ENCODE peak calls at places on chromosome 5, in six cellular contexts. S is natural killer cell, C is BE2C, A is Panc1, J is gastrocnemius medialis, U is A549. E is an unnamed sample.

GRCh38 chr5:35003018-35003957 is 44.5 kb downstream of the AGXT2 start:
- DNase-seq in S (peak; percentile 30), A (peak; percentile 33), U (peak; percentile 54), J (no peak), C (peak; percentile 68), E (peak; percentile 72)

GRCh38 chr5:63131618-63132285 is 553.1 kb downstream of the LRRC70 start:
- DNase-seq in J (no peak), S (no peak), A (no peak), U (peak; percentile 3), C (no peak), E (no peak)

GRCh38 chr5:78243639-78244038 is 50.9 kb downstream of the AP3B1 start:
- DNase-seq in U (no peak), S (no peak), J (no peak), A (no peak), C (peak; percentile 38), E (no peak)

GRCh38 chr5:99019254-99019653 is 90.4 kb upstream of the CHD1 start:
- DNase-seq in S (no peak), J (no peak), U (no peak), A (no peak), C (no peak), E (no peak)

GRCh38 chr5:172150514-172151425 is 37.3 kb downstream of the STK10 start:
- DNase-seq in S (peak; percentile 52), A (no peak), C (no peak), U (no peak), J (peak; percentile 27), E (no peak)

GRCh38 chr5:98330871-98331270 is 442.6 kb upstream of the RGMB start:
- DNase-seq in A (no peak), C (no peak), U (no peak), J (no peak), S (no peak), E (no peak)

GRCh38 chr5:134935711-134936602 is 31.0 kb downstream of the PCBD2 start:
- DNase-seq in C (no peak), U (no peak), J (no peak), A (no peak), S (no peak), E (no peak)

GRCh38 chr5:116990010-116990409 is 415.4 kb upstream of the SEMA6A start:
- DNase-seq in C (peak; percentile 39), J (no peak), U (no peak), S (no peak), A (no peak), E (no peak)

GRCh38 chr5:98872679-98873078 is 56.1 kb downstream of the CHD1 start:
- DNase-seq in A (no peak), J (no peak), S (no peak), C (no peak), U (no peak), E (no peak)

GRCh38 chr5:155616779-155617392 is 603.3 kb downstream of the KIF4B start:
- DNase-seq in S (peak; percentile 40), C (peak; percentile 46), A (no peak), J (no peak), U (peak; percentile 43), E (peak; percentile 74)

GRCh38 chr5:102719886-102720285 is 35.2 kb upstream of the PAM start:
- DNase-seq in C (no peak), J (no peak), U (no peak), S (no peak), A (no peak), E (no peak)

DNA sequence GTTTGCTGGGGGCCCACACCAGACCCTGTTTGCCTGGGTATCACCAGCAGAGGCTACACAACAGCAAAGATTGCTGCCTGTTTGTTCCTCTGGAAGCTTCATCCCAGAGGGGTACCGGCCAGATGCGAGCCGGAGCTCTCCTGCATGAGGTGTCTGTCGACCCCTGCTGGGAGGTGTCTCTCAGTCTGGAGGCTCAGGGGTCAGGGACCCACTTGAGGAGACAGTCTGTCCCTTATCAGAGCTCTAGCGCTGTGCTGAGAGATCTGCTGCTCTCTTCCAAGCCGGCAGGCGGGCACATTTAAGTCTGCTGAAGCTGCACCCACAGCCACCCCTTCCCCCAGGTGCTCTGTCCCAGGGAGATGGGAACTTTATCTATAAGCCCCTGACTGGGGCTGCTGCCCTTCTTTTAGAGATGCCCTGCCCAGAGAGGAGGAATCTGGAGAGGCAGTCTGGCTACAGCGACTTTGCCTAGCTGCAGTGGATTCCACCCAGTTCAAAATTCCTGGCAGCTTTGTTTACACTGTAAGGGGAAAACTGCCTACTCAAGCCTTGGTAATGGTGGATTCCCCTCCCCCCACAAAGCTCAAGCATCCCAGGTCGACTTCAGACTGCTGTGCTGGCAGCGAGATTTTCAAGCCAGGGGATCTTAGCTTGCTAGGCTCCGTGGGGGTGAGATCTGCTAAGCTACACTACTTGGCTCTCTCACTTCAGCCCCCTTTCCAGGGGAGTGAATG is 206.0 kb upstream of the TLX3 start:
- DNase-seq in S (no peak), A (no peak), C (no peak), U (no peak), J (no peak), E (no peak)
- TF ChIP-seq CTCF in S (no peak), A (no peak), C (no peak), U (no peak), J (no peak), E (no peak)

DNA sequence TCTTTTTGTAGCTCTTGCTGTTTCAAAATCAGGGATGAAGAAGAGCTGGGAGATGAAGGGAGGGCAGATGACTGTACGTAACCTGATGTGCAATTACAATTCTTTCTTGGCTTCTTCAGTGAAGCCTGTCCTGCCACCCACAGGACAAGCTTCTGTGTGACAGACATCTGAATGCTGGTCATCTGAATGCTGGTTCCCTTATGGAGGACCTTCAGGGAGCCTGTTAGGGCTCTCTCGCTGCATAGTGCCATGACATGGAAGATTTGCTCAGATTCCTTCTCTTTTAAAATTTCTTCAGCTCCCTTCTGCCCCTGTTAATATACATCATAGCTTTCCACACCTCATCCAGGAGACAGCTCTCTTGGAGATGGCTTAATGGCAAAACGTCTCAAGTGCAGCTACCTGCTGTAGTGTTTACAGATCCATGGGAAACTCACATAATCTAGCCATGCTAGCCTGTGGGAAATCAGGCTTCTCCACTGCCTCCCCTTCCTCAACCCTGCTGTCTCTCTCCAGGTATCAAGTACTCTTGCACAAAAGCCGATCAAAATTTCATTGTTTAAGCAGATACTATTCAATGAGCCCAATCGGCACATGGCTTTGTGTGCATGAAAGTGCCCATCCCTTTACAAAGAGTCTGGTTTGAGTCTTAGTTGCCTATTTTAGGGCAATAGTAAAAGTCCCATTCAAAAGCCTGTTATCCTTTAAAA is 134.6 kb downstream of the RAB3C start:
- DNase-seq in A (no peak), J (no peak), C (no peak), U (peak; percentile 4), S (no peak), E (no peak)
- TF ChIP-seq CTCF in A (no peak), J (no peak), C (peak; percentile 35), U (no peak), S (no peak), E (no peak)

DNA sequence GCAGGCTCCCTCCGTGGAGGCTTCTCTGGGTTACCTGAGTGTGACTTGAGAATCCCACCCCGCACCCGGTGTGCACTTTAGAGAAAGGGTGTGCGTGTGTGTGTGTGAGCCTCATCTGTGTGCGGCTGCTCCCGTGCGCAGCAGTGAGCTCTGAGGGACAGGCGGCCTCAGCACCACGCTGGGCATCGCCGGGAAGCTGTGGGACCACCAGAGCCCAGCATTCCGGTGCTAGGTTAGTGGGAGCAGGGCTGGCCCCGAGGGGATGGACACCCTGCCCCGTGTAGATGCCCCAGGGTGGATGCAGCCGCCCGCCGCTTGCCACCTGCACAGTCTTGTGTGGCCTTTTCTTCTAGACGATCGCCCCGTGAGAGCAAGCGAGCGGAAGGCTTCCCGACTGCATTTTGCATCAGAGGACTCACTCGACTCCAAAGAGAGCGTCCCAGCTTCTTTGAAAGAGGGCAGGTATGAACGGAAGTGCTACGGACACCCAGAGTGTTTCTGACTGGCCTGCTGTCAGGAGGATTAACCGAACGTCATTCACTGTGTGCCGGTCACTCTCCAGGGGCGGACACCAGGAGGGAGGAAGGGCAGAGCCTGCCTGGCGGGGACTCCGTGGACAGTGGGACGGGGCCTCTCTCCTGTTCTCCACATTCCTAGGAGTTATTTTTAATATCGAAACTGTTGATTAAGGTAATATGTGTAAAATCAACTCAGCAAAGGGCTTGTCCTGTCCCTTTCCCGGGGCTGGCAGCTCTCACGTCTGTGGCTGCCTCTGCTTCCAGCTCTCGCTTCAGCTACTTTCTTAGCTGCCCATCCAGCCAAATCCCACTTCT is 12.2 kb downstream of the CEP72 start:
- DNase-seq in A (no peak), U (no peak), C (peak; percentile 3), S (no peak), J (no peak), E (no peak)
- TF ChIP-seq CTCF in A (no peak), U (no peak), C (no peak), S (no peak), J (no peak), E (no peak)

DNA sequence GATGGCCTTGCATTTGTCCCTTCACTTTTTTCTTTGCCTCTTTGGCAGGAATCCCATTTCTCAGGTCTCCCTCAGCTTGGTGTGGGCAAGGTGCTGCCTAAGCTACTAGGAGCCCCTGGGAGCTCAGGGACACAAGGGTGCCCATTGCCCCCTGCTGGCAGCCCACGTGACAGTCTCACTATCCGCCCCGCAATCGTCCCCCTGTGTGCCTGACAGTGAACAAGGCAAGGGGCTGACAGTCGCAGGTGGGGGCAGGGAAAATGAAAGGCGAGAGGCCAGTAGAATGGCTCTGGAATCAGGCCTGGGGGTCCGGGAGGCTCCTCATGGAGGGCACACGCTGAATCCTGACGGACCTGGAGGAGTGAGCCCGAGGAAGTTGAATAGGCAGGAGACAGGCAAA is 2.0 kb upstream of the PCDH12 start:
- DNase-seq in U (no peak), J (no peak), C (peak; percentile 62), S (no peak), A (no peak), E (peak; percentile 42)
- TF ChIP-seq CTCF in U (no peak), J (no peak), C (peak; percentile 56), S (no peak), A (no peak), E (no peak)

GRCh38 chr5:149126898-149127297 is 14.4 kb upstream of the ABLIM3 start:
- DNase-seq in C (no peak), J (no peak), S (no peak), A (no peak), U (no peak), E (no peak)

GRCh38 chr5:149128023-149128875 is 13.0 kb upstream of the ABLIM3 start:
- DNase-seq in J (no peak), U (peak; percentile 30), S (no peak), A (no peak), C (peak; percentile 65), E (peak; percentile 48)

GRCh38 chr5:149127394-149127955 is 13.8 kb upstream of the ABLIM3 start:
- DNase-seq in U (no peak), A (no peak), C (no peak), J (no peak), S (no peak), E (no peak)

GRCh38 chr5:149123211-149123610 is 18.1 kb upstream of the ABLIM3 start:
- DNase-seq in S (no peak), U (no peak), C (no peak), A (no peak), J (no peak), E (no peak)

GRCh38 chr5:149125386-149125891 is 15.9 kb upstream of the ABLIM3 start:
- DNase-seq in J (no peak), C (peak; percentile 24), A (no peak), U (no peak), S (no peak), E (peak; percentile 29)
- TF ChIP-seq CTCF in J (no peak), C (peak; percentile 37), A (peak; percentile 47), U (no peak), S (no peak), E (no peak)

E was measured in nephron progenitor cell.